ENCODE peak calls at places on chromosomes 5 and 9, in four cellular contexts. S is stimulated activated CD8-positive, alpha-beta memory T cell treated with anti-CD3 and anti-CD28 coated beads, Interleukin-15, amount 100 ng/mL, for 1 hour; K is lower lobe of right lung; Z is HTR-8/SVneo. N is an unnamed sample.

GRCh38 chr5:80216753-80217596 is 38.9 kb downstream of the SERINC5 start:
- DNase-seq in Z (no peak), S (no peak), K (peak), N (no peak)

GRCh38 chr9:88950341-88951141 is 40.7 kb upstream of the S1PR3 start:
- DNase-seq in K (no peak), S (no peak), Z (no peak), N (no peak)

GRCh38 chr5:58410441-58410840 is 49.4 kb downstream of the PLK2 start:
- DNase-seq in Z (peak), S (no peak), K (no peak), N (peak)

GRCh38 chr5:167248262-167248661 is 1043.2 kb upstream of the WWC1 start:
- DNase-seq in K (no peak), S (no peak), Z (no peak), N (no peak)

GRCh38 chr9:98108540-98109031 is 10.4 kb downstream of the TRIM14 start:
- DNase-seq in Z (no peak), K (no peak), S (no peak), N (no peak)

GRCh38 chr5:119343766-119344165 is 12.1 kb upstream of the TNFAIP8 start:
- DNase-seq in Z (no peak), S (no peak), K (no peak), N (no peak)

GRCh38 chr5:92527311-92528078 is 1053.5 kb downstream of the NR2F1-AS1 start:
- DNase-seq in Z (no peak), K (no peak), S (no peak), N (no peak)

GRCh38 chr5:123035950-123036390 is 555 bp downstream of the PPIC start:
- DNase-seq in Z (peak), K (peak), S (no peak), N (no peak)

GRCh38 chr5:10110228-10110627 is 139.5 kb downstream of the ATPSCKMT start:
- DNase-seq in S (no peak), K (no peak), Z (no peak), N (no peak)

GRCh38 chr5:64939772-64940510 is 171.2 kb downstream of the CWC27 start:
- DNase-seq in K (peak), Z (no peak), S (no peak), N (no peak)

GRCh38 chr5:72079288-72079687 is 28.0 kb upstream of the MAP1B start:
- DNase-seq in S (no peak), Z (peak), K (no peak), N (no peak)

GRCh38 chr5:126139773-126140172 is 283.4 kb upstream of the GRAMD2B start:
- DNase-seq in K (no peak), Z (peak), S (no peak), N (no peak)

GRCh38 chr5:162842725-162843124 is 594.7 kb upstream of the CCNG1 start:
- DNase-seq in Z (no peak), K (no peak), S (no peak), N (no peak)

GRCh38 chr9:137073992-137074399 is 3.3 kb upstream of the UAP1L1 start:
- DNase-seq in S (no peak), K (no peak), Z (no peak), N (no peak)

GRCh38 chr5:891117-891836 is 1.3 kb downstream of the BRD9 start:
- DNase-seq in S (no peak), Z (no peak), K (no peak), N (peak)

GRCh38 chr5:178793156-178793555 is 62.7 kb upstream of the ZNF354A start:
- DNase-seq in S (no peak), K (no peak), Z (peak), N (no peak)

GRCh38 chr5:91146905-91147600 is 236.1 kb downstream of the ARRDC3 start:
- DNase-seq in S (no peak), Z (no peak), K (peak), N (no peak)

GRCh38 chr5:122896598-122897282 is 51.3 kb downstream of the SNX24 start:
- DNase-seq in S (no peak), Z (peak), K (no peak), N (peak)

GRCh38 chr5:150632305-150633160 is 7.9 kb upstream of the SYNPO start:
- DNase-seq in K (no peak), Z (no peak), S (no peak), N (no peak)

GRCh38 chr5:68423154-68423811 is 207.7 kb downstream of the PIK3R1 start:
- DNase-seq in K (no peak), Z (no peak), S (no peak), N (no peak)

GRCh38 chr9:128724744-128725211 is 851 bp upstream of the ZDHHC12 start:
- DNase-seq in K (peak), S (no peak), Z (peak), N (no peak)

GRCh38 chr5:132871459-132871858 is 2.0 kb upstream of the LEAP2 start:
- DNase-seq in S (no peak), K (no peak), Z (no peak), N (no peak)

GRCh38 chr9:97660847-97661246 is 27.2 kb downstream of the NCBP1 start:
- DNase-seq in S (no peak), Z (no peak), K (no peak), N (no peak)

GRCh38 chr5:131264453-131265200 is 774 bp downstream of the CDC42SE2 start:
- DNase-seq in K (peak), S (no peak), Z (peak), N (no peak)

GRCh38 chr5:61640631-61641030 is 308.6 kb downstream of the ZSWIM6 start:
- DNase-seq in S (no peak), Z (no peak), K (no peak), N (no peak)

GRCh38 chr5:11319851-11320580 is 559.0 kb upstream of the DAP start:
- DNase-seq in Z (peak), S (no peak), K (no peak), N (no peak)

GRCh38 chr5:59874675-59875074 is 18.9 kb downstream of the PDE4D start:
- DNase-seq in K (no peak), S (no peak), Z (peak), N (no peak)

GRCh38 chr5:23450187-23450586 is 57.2 kb upstream of the PRDM9 start:
- DNase-seq in Z (no peak), K (no peak), S (no peak), N (no peak)

GRCh38 chr5:9490494-9491097 is 55.3 kb downstream of the SEMA5A start:
- DNase-seq in K (no peak), Z (no peak), S (no peak), N (no peak)

GRCh38 chr9:27353405-27354229 is 56.7 kb upstream of the EQTN start:
- DNase-seq in S (no peak), Z (no peak), K (no peak), N (no peak)

GRCh38 chr9:29564564-29564963 is 1991.3 kb upstream of the C9orf72 start:
- DNase-seq in K (no peak), Z (no peak), S (no peak), N (no peak)

GRCh38 chr9:107218834-107219485 is 64.1 kb upstream of the RAD23B start:
- DNase-seq in S (no peak), Z (no peak), K (no peak), N (no peak)

GRCh38 chr5:140242099-140242498 is 60.8 kb downstream of the PFDN1 start:
- DNase-seq in S (no peak), K (no peak), Z (no peak), N (no peak)

N was measured in NCI-H1048.